ENCODE peak calls at places on chromosomes 6 and 20, in eight cellular contexts. O is heart left ventricle, P is astrocyte of the spinal cord, X is mesothelial cell of epicardium, L is A673, J is nephron progenitor cell, B is uterus, A is progenitor cell of endocrine pancreas. M is an unnamed sample.

GRCh38 chr6:87671555-87672029 is 30.4 kb downstream of the AKIRIN2 start:
- DNase-seq in A (no peak), P (no peak), J (no peak), O (no peak), B (no peak), L (no peak), X (no peak), M (peak; percentile 77)

GRCh38 chr20:50111120-50111828 is 1.7 kb downstream of the UBE2V1 start:
- DNase-seq in O (no peak), A (no peak), L (no peak), J (no peak), B (no peak), P (peak; percentile 65), X (no peak), M (peak; percentile 64)

GRCh38 chr6:90293319-90293937 is 3.2 kb downstream of the BACH2 start:
- DNase-seq in L (no peak), A (no peak), B (no peak), X (no peak), P (no peak), O (no peak), J (no peak), M (no peak)

GRCh38 chr6:134480593-134480992 is 162.7 kb upstream of the SGK1 start:
- DNase-seq in A (no peak), B (no peak), L (peak; percentile 14), J (no peak), O (no peak), X (no peak), P (peak; percentile 63), M (peak; percentile 67)

GRCh38 chr6:2209226-2209809 is 36.1 kb downstream of the GMDS start:
- DNase-seq in L (peak; percentile 14), O (no peak), A (peak; percentile 54), B (no peak), P (peak; percentile 22), X (no peak), J (peak; percentile 46), M (peak; percentile 82)

GRCh38 chr6:18053071-18053475 is 65.6 kb upstream of the KIF13A start:
- DNase-seq in A (no peak), O (no peak), J (no peak), X (no peak), B (no peak), L (no peak), P (no peak), M (peak; percentile 83)

GRCh38 chr20:33299111-33299603 is 16.1 kb downstream of the BPIFB1 start:
- DNase-seq in B (peak; percentile 39), P (peak; percentile 23), A (peak; percentile 90), L (peak; percentile 74), J (peak; percentile 89), X (peak; percentile 85), O (peak; percentile 49), M (peak; percentile 64)

GRCh38 chr6:37622639-37623038 is 75.0 kb downstream of the MDGA1 start:
- DNase-seq in P (no peak), L (no peak), J (no peak), X (no peak), O (no peak), A (no peak), B (no peak), M (no peak)

GRCh38 chr6:38095054-38095453 is 275.5 kb downstream of the ZFAND3 start:
- DNase-seq in J (no peak), A (no peak), X (no peak), P (peak; percentile 60), B (no peak), O (no peak), L (no peak), M (no peak)

GRCh38 chr20:43961116-43961515 is 46.5 kb downstream of the TOX2 start:
- DNase-seq in J (no peak), L (no peak), X (no peak), A (no peak), B (no peak), O (no peak), P (no peak), M (no peak)

GRCh38 chr6:53041356-53041755 is 23.8 kb upstream of the FBXO9 start:
- DNase-seq in X (no peak), L (no peak), A (no peak), P (peak; percentile 68), O (no peak), B (no peak), J (no peak), M (no peak)

GRCh38 chr6:21504790-21505189 is 88.8 kb upstream of the SOX4 start:
- DNase-seq in O (no peak), X (no peak), B (no peak), P (no peak), L (no peak), J (no peak), A (no peak), M (no peak)

GRCh38 chr6:140909620-140910019 is 1223.1 kb upstream of the GJE1 start:
- DNase-seq in O (no peak), B (no peak), A (no peak), L (no peak), P (no peak), J (no peak), X (no peak), M (no peak)

GRCh38 chr6:116136373-116136772 is 10.4 kb upstream of the COL10A1 start:
- DNase-seq in P (no peak), A (no peak), X (no peak), L (no peak), J (no peak), O (no peak), B (no peak), M (no peak)

GRCh38 chr6:116144590-116144989 is 18.7 kb upstream of the COL10A1 start:
- DNase-seq in L (no peak), X (no peak), A (no peak), P (peak; percentile 89), J (no peak), O (no peak), B (no peak), M (no peak)

GRCh38 chr6:116136933-116137340 is 11.0 kb upstream of the COL10A1 start:
- DNase-seq in L (no peak), J (no peak), B (no peak), O (no peak), X (no peak), A (no peak), P (no peak), M (no peak)

DNA sequence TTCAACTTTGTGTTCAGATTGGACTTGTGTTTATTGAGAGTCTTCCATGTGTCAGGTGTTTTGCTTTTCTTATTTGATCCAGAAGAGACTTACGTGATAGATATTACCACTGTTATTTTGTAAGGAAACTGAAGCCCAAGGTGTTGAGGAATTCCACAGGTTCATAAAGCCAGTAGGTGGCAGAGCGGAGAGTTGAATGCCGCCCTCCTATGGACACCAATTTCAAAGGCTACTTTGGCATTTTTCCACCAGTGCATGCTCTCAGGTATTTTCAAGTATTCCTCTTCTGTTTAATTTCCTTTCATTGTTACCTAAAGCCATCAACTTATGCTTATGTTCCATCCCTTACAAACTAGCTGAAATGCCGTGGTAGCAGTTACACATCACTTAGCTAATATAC is 14.0 kb upstream of the COL10A1 start:
- DNase-seq in P (no peak), A (no peak), L (no peak), J (no peak), O (no peak), B (no peak), X (no peak), M (peak; percentile 27)
- TF ChIP-seq CTCF in P (no peak), A (peak; percentile 30), L (peak; percentile 21), J (no peak), O (no peak), B (no peak), X (no peak), M (peak; percentile 10)

GRCh38 chr6:81561731-81562130 is 190.8 kb downstream of the TENT5A start:
- DNase-seq in A (no peak), B (no peak), J (no peak), L (no peak), P (peak; percentile 3), O (no peak), X (no peak), M (no peak)
- TF ChIP-seq CTCF in A (no peak), B (no peak), J (no peak), L (no peak), P (no peak), O (no peak), X (no peak), M (no peak)

GRCh38 chr6:161444464-161444863 is 170.6 kb upstream of the AGPAT4 start:
- DNase-seq in B (no peak), X (no peak), J (peak; percentile 16), A (no peak), L (no peak), P (peak; percentile 76), O (no peak), M (no peak)
- TF ChIP-seq CTCF in B (no peak), X (no peak), J (no peak), A (no peak), L (no peak), P (peak; percentile 41), O (no peak), M (no peak)

GRCh38 chr6:101226677-101227135 is 166.8 kb upstream of the GRIK2 start:
- DNase-seq in O (no peak), A (peak; percentile 9), P (peak; percentile 1), B (no peak), J (peak; percentile 38), X (no peak), L (peak; percentile 73), M (peak; percentile 62)
- TF ChIP-seq CTCF in O (no peak), A (peak; percentile 58), P (peak; percentile 19), B (no peak), J (peak; percentile 36), X (no peak), L (peak; percentile 67), M (no peak)